ENCODE peak calls at places on chromosomes 1 and 21, in ten cellular contexts. U is stomach, H is right cardiac atrium, D is upper lobe of right lung, L is upper lobe of left lung, R is BE2C, W is lower lobe of right lung, C is A549, O is PC-3, I is pancreas. X is an unnamed sample.
A peak's percentile ranks its signal among the peaks of the same experiment; 100 is the strongest.

GRCh38 chr1:62746086-62746808 is 37.7 kb upstream of the ATG4C start:
- DNase-seq in U (no peak), H (no peak), D (no peak), L (no peak), R (no peak), W (no peak), C (peak; percentile 17), O (peak; percentile 69), I (no peak), X (no peak)

GRCh38 chr1:171226757-171227370 is 21.4 kb upstream of the FMO1 start:
- DNase-seq in U (peak; percentile 55), H (no peak), D (no peak), L (peak; percentile 27), R (no peak), W (no peak), C (peak; percentile 43), O (peak; percentile 83), I (peak; percentile 38), X (no peak)

GRCh38 chr1:203273206-203273868 is 32.0 kb upstream of the BTG2 start:
- DNase-seq in U (peak; percentile 95), H (peak; percentile 89), D (peak; percentile 94), L (peak; percentile 94), R (peak; percentile 92), W (peak; percentile 92), C (peak; percentile 73), O (peak; percentile 98), I (peak; percentile 94), X (peak; percentile 93)

GRCh38 chr21:43277481-43278351 is 108.9 kb downstream of the CRYAA start:
- DNase-seq in U (no peak), H (peak; percentile 23), D (peak; percentile 82), L (peak; percentile 84), R (peak; percentile 54), W (peak; percentile 79), C (no peak), O (no peak), I (no peak), X (no peak)

GRCh38 chr1:94259635-94260289 is 22.4 kb upstream of the ARHGAP29 start:
- DNase-seq in U (no peak), H (no peak), D (no peak), L (no peak), R (no peak), W (no peak), C (no peak), O (peak; percentile 61), I (no peak), X (no peak)

GRCh38 chr1:67044631-67045270 is 9.2 kb downstream of the SLC35D1 start:
- DNase-seq in U (no peak), H (no peak), D (no peak), L (no peak), R (no peak), W (no peak), C (no peak), O (no peak), I (no peak), X (no peak)

GRCh38 chr1:50237081-50237480 is 128.4 kb downstream of the ELAVL4 start:
- DNase-seq in U (no peak), H (no peak), D (no peak), L (no peak), R (no peak), W (no peak), C (no peak), O (no peak), I (no peak), X (no peak)

GRCh38 chr21:37546949-37547614 is 180.5 kb downstream of the DYRK1A start:
- DNase-seq in U (no peak), H (no peak), D (no peak), L (no peak), R (no peak), W (no peak), C (no peak), O (peak; percentile 22), I (no peak), X (no peak)

GRCh38 chr1:6239213-6239752 is 3.5 kb upstream of the ICMT start:
- DNase-seq in U (no peak), H (no peak), D (no peak), L (no peak), R (no peak), W (no peak), C (no peak), O (no peak), I (no peak), X (no peak)

GRCh38 chr1:160219062-160219929 is 14.1 kb downstream of the PEA15 start:
- DNase-seq in U (peak; percentile 45), H (peak; percentile 44), D (no peak), L (no peak), R (peak; percentile 60), W (no peak), C (peak; percentile 55), O (peak; percentile 73), I (no peak), X (no peak)

GRCh38 chr1:162193815-162194214 is 124.3 kb downstream of the NOS1AP start:
- DNase-seq in U (no peak), H (peak; percentile 15), D (no peak), L (no peak), R (peak; percentile 53), W (no peak), C (no peak), O (no peak), I (no peak), X (no peak)

GRCh38 chr1:33433509-33434362 is 2.8 kb upstream of the PHC2 start:
- DNase-seq in U (no peak), H (peak; percentile 22), D (no peak), L (peak; percentile 57), R (no peak), W (no peak), C (peak; percentile 16), O (peak; percentile 99), I (no peak), X (no peak)

GRCh38 chr1:233627823-233628222 is 13.9 kb downstream of the KCNK1 start:
- DNase-seq in U (no peak), H (no peak), D (no peak), L (no peak), R (no peak), W (no peak), C (no peak), O (peak; percentile 70), I (no peak), X (no peak)

GRCh38 chr1:26361605-26362122 is 7.7 kb upstream of the CRYBG2 start:
- DNase-seq in U (no peak), H (no peak), D (no peak), L (no peak), R (no peak), W (no peak), C (no peak), O (no peak), I (no peak), X (no peak)

DNA sequence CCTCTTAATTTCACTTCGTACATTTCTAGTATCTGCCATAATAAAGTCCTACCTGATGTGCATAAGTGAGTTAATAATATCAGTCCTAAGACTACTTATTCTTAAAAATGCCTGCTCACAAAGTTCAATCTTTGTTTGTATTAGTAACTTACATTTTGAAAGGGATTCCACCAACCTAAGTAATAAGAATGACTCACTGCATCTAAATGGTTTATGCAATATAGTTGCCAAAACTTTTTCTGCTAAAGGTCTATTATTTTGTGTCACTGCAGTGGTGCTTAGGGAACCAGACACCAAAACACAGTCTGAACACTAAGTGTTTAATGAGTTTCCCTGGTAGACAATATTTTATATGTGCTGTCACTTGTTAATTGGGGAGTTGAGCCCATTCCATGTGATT is 1.8 kb downstream of the ZNF669 start:
- DNase-seq in U (no peak), H (no peak), D (no peak), L (no peak), R (no peak), W (no peak), C (no peak), O (peak; percentile 74), I (no peak), X (no peak)
- H3K9me3 ChIP-seq in U (no peaks in the 10 kb centered on the region), H (no peaks in the 10 kb centered on the region), D (peaks cover 38% of the 10 kb centered on the region), L (peaks cover 52% of the 10 kb centered on the region), R (peaks cover 12% of the 10 kb centered on the region), W (peaks cover 38% of the 10 kb centered on the region), C (peaks cover 86% of the 10 kb centered on the region), O (peaks cover 23% of the 10 kb centered on the region), I (no peaks in the 10 kb centered on the region), X (peaks cover 21% of the 10 kb centered on the region)

DNA sequence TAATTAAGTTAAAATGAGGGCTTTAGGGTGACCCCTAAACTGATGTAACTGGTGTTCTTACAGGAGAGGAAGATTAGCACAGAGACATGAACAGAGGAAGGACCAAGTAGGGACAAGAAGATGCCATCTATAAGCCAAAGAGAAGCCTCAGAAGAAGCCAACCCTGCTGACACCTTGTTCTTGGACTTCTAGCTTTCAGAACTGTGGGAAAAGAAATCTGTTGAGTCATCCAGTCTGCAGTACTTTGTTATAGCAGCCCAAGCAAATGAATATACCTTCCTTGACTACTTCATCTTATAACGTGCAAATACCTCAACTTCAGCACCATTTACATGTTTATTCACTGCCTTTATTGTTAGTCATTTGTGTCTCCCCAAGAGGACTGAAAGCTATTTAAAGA is 3.4 kb downstream of the ZBTB21 start:
- DNase-seq in U (no peak), H (no peak), D (no peak), L (no peak), R (no peak), W (no peak), C (no peak), O (no peak), I (no peak), X (no peak)
- H3K9me3 ChIP-seq in U (no peaks in the 10 kb centered on the region), H (no peaks in the 10 kb centered on the region), D (no peaks in the 10 kb centered on the region), L (no peaks in the 10 kb centered on the region), R (no peaks in the 10 kb centered on the region), W (no peaks in the 10 kb centered on the region), C (no peaks in the 10 kb centered on the region), O (no peaks in the 10 kb centered on the region), I (no peaks in the 10 kb centered on the region), X (no peaks in the 10 kb centered on the region)

GRCh38 chr1:106480629-106481028 is 575.8 kb upstream of the PRMT6 start:
- DNase-seq in U (no peak), H (no peak), D (no peak), L (no peak), R (no peak), W (no peak), C (no peak), O (peak; percentile 73), I (no peak), X (no peak)
- H3K9me3 ChIP-seq in U (no peaks in the 10 kb centered on the region), H (no peaks in the 10 kb centered on the region), D (no peaks in the 10 kb centered on the region), L (peaks cover 6% of the 10 kb centered on the region), R (no peaks in the 10 kb centered on the region), W (no peaks in the 10 kb centered on the region), C (no peaks in the 10 kb centered on the region), O (no peaks in the 10 kb centered on the region), I (peaks cover 2% of the 10 kb centered on the region), X (no peaks in the 10 kb centered on the region)

GRCh38 chr21:46594276-46594675 is 10.6 kb downstream of the S100B start:
- DNase-seq in U (no peak), H (no peak), D (no peak), L (no peak), R (no peak), W (no peak), C (no peak), O (no peak), I (no peak), X (no peak)

GRCh38 chr21:46597031-46597430 is 7.9 kb downstream of the S100B start:
- DNase-seq in U (no peak), H (no peak), D (no peak), L (no peak), R (no peak), W (no peak), C (no peak), O (no peak), I (no peak), X (no peak)

GRCh38 chr21:46598563-46599250 is 6.2 kb downstream of the S100B start:
- DNase-seq in U (no peak), H (peak; percentile 14), D (no peak), L (no peak), R (no peak), W (no peak), C (no peak), O (no peak), I (no peak), X (no peak)

GRCh38 chr21:46597896-46598343 is 7.0 kb downstream of the S100B start:
- DNase-seq in U (no peak), H (no peak), D (no peak), L (no peak), R (no peak), W (no peak), C (no peak), O (no peak), I (no peak), X (no peak)

GRCh38 chr21:46596201-46596600 is 8.7 kb downstream of the S100B start:
- DNase-seq in U (no peak), H (no peak), D (no peak), L (no peak), R (no peak), W (no peak), C (no peak), O (no peak), I (no peak), X (no peak)
- H3K9me3 ChIP-seq in U (no peaks in the 10 kb centered on the region), H (no peaks in the 10 kb centered on the region), D (no peaks in the 10 kb centered on the region), L (peaks cover 11% of the 10 kb centered on the region), R (no peaks in the 10 kb centered on the region), W (peaks cover 6% of the 10 kb centered on the region), C (peaks cover 2% of the 10 kb centered on the region), O (peaks cover 6% of the 10 kb centered on the region), I (no peaks in the 10 kb centered on the region), X (no peaks in the 10 kb centered on the region)